ENCODE peak calls at places on chromosomes 2 and 18, in ten cellular contexts. O, W, Q, V, M, D, E, F, R and A are unnamed samples.

GRCh38 chr2:70985283-70985688 is 6.9 kb downstream of the ANKRD53 start:
- DNase-seq in M (no peak), D (no peak), O (no peak), F (no peak), R (no peak), V (no peak), Q (peak; percentile 62), E (no peak), W (no peak), A (no peak)

GRCh38 chr18:35091841-35092240 is 50.6 kb downstream of the MAPRE2 start:
- DNase-seq in E (no peak), D (no peak), F (no peak), R (no peak), O (no peak), M (no peak), Q (no peak), V (no peak), W (peak; percentile 34), A (no peak)

GRCh38 chr2:48109491-48110204 is 203.3 kb upstream of the FBXO11 start:
- DNase-seq in Q (no peak), O (no peak), R (no peak), W (no peak), E (no peak), M (no peak), D (no peak), V (no peak), F (peak; percentile 38), A (no peak)

GRCh38 chr18:9772847-9773677 is 65.0 kb downstream of the RAB31 start:
- DNase-seq in O (no peak), M (no peak), V (no peak), E (no peak), Q (no peak), F (no peak), R (no peak), W (no peak), D (no peak), A (no peak)

GRCh38 chr2:176251928-176252327 is 17.3 kb upstream of the MTX2 start:
- DNase-seq in R (no peak), O (no peak), V (no peak), M (no peak), E (no peak), Q (no peak), D (no peak), W (no peak), F (no peak), A (no peak)

GRCh38 chr18:59054892-59055291 is 84.8 kb upstream of the SEC11C start:
- DNase-seq in E (no peak), O (no peak), W (no peak), F (no peak), M (no peak), R (no peak), D (no peak), Q (no peak), V (no peak), A (no peak)

GRCh38 chr2:212665948-212666347 is 127.3 kb upstream of the ERBB4 start:
- DNase-seq in D (no peak), Q (no peak), W (peak; percentile 12), O (no peak), F (no peak), M (no peak), R (no peak), V (no peak), E (no peak), A (no peak)

GRCh38 chr2:42118759-42119569 is 50.2 kb upstream of the EML4 start:
- DNase-seq in F (no peak), Q (no peak), V (no peak), D (no peak), E (no peak), R (no peak), W (peak; percentile 40), O (no peak), M (no peak), A (no peak)

DNA sequence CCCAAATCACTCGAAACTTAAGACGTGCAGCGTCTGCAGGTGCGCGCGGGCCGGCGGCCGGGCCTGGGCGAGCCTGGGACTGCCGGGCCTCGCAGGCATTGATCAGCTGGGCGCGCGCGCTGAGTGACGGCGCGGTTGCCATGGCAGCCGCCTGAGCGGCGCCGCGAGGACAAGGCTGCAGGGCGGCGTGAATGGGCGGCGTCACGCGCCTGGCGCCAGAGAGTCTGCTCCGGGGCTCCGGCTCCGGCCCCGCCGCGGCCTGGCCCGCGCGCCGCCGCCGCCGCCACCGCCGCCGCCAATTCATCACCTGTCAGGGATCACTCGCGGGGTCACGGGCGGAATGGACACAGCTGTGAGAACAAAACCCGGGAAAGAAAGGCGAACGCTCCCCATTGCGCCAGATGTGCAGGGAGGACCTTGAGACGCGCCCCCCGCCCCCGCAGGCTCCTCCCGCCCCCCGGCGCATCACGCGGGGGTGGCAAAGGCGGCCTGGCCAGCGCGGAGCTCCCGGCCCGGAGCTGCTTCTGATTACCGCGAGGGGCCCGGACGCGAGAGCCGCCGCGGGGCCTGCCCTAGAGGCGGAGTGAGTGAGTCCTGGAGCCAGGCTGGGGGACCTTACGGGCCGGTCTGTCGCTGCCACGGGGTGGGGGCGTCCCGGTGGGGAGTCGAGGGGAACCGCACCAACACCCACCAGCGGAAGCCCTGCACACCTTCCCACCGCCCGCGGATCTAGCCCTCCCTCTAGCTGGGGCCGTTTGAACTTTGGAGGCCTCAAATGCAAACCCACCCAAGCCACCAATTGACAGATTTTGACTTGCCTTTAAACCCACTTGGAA is 2.9 kb upstream of the ID2 start:
- DNase-seq in D (peak; percentile 93), W (peak; percentile 93), E (peak; percentile 51), Q (peak; percentile 97), R (peak; percentile 95), M (peak; percentile 86), O (peak; percentile 88), V (peak; percentile 91), F (peak; percentile 78), A (peak; percentile 95)
- TF ChIP-seq CTCF in D (peak; percentile 41), W (no peak), E (no peak), Q (peak; percentile 47), R (peak; percentile 8), M (no peak), O (peak; percentile 18), V (peak; percentile 0), F (no peak), A (no peak)

GRCh38 chr2:173747037-173747436 is 218.1 kb downstream of the SP3 start:
- DNase-seq in W (no peak), F (no peak), V (no peak), R (no peak), O (no peak), D (no peak), Q (no peak), M (no peak), E (no peak), A (no peak)

GRCh38 chr2:173750831-173751230 is 214.3 kb downstream of the SP3 start:
- DNase-seq in W (no peak), V (no peak), F (no peak), R (no peak), Q (no peak), O (no peak), M (no peak), E (no peak), D (no peak), A (no peak)

GRCh38 chr2:173750332-173750731 is 214.8 kb downstream of the SP3 start:
- DNase-seq in M (no peak), Q (no peak), W (peak; percentile 60), D (no peak), F (no peak), E (no peak), R (peak; percentile 15), O (no peak), V (peak; percentile 25), A (peak; percentile 20)

GRCh38 chr2:173751245-173751975 is 213.8 kb downstream of the SP3 start:
- DNase-seq in Q (no peak), W (no peak), R (no peak), M (no peak), D (no peak), V (no peak), O (no peak), F (no peak), E (no peak), A (no peak)

DNA sequence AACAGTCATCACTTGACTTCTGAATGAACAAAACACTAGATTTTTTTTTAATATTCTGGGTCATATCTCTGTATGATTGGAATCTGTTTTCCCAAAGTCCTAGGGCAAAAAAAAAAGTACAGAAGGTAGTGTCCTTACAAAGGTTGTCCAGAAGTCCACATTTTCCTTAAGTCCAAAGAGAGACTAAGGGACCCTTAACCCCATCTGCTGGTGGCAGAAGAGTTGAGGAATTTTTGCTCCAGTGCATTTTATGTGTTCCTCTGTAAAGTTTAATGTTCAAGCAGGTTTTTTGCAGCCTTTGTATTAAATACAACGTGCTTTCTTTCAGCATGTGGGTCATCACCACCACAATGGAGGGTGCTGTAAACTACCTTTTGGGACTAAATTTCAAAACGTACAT is 215.9 kb downstream of the SP3 start:
- DNase-seq in F (no peak), V (peak; percentile 54), D (peak; percentile 27), E (no peak), W (peak; percentile 66), Q (no peak), M (no peak), R (no peak), O (no peak), A (no peak)
- TF ChIP-seq CTCF in F (no peak), V (peak; percentile 49), D (peak; percentile 74), E (peak; percentile 56), W (peak; percentile 68), Q (peak; percentile 65), M (no peak), R (peak; percentile 22), O (peak; percentile 41), A (peak; percentile 38)

GRCh38 chr2:237134321-237134720 is 48.6 kb downstream of the COPS8 start:
- DNase-seq in M (no peak), D (no peak), F (no peak), O (no peak), V (no peak), W (no peak), Q (no peak), R (no peak), E (no peak), A (no peak)

GRCh38 chr2:237130562-237131421 is 45.1 kb downstream of the COPS8 start:
- DNase-seq in R (no peak), E (no peak), V (no peak), W (no peak), F (no peak), D (no peak), M (no peak), Q (no peak), O (no peak), A (no peak)

GRCh38 chr2:237131749-237132148 is 46.1 kb downstream of the COPS8 start:
- DNase-seq in V (no peak), R (no peak), D (no peak), M (no peak), W (no peak), O (no peak), E (no peak), F (no peak), Q (no peak), A (no peak)

GRCh38 chr2:237134831-237135230 is 49.1 kb downstream of the COPS8 start:
- DNase-seq in O (no peak), D (no peak), E (no peak), M (no peak), V (no peak), Q (no peak), W (no peak), F (no peak), R (no peak), A (no peak)

DNA sequence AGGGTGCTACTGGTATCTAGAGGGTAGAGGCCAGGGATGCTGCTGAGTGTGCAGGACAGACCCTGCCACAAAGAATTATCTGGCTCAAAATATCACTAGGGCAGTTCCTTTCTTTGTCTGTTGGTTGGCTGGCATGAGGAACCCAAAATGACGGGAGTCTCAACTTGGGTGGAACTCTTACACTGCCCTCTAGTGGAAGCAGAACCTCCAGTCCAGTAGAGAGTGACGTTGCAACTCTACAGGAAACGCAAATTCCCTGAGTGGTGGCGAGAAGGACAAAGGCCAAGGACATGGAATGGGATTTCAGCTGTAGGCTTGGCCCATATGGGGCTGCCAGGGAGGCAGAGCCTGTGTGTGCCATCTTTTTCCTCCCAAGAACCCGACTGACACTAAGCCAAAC is 47.1 kb downstream of the COPS8 start:
- DNase-seq in Q (no peak), O (no peak), E (no peak), W (no peak), M (no peak), F (peak; percentile 4), D (no peak), V (no peak), R (no peak), A (no peak)
- TF ChIP-seq CTCF in Q (peak; percentile 39), O (no peak), E (peak; percentile 15), W (peak; percentile 33), M (no peak), F (no peak), D (peak; percentile 67), V (peak; percentile 10), R (peak; percentile 22), A (peak; percentile 10)

GRCh38 chr2:37281916-37282315 is 42.7 kb downstream of the PRKD3 start:
- DNase-seq in Q (no peak), M (no peak), F (no peak), W (no peak), E (no peak), D (no peak), V (no peak), R (no peak), O (no peak), A (no peak)
- TF ChIP-seq CTCF in Q (no peak), M (no peak), F (no peak), W (no peak), E (no peak), D (peak; percentile 47), V (no peak), R (no peak), O (no peak), A (no peak)